ENCODE peak calls at places on chromosomes 5 and 9, in nine cellular contexts. One of them, this sample, is unnamed.

GRCh38 chr5:65812648-65813047 is 90.6 kb downstream of the NLN start:
- DNase-seq in H1: no peak
- DNase-seq in tibial nerve: no peak
- DNase-seq in HepG2: no peak
- DNase-seq in GM12878: no peak
- DNase-seq in stomach: peak; percentile 46
- DNase-seq in A549: no peak
- DNase-seq in K562: peak; percentile 17
- DNase-seq in transverse colon: peak; percentile 75
- DNase-seq in this sample: no peak

GRCh38 chr9:112751059-112751795 is 667 bp downstream of the SNX30 start:
- DNase-seq in H1: peak; percentile 75
- DNase-seq in tibial nerve: no peak
- DNase-seq in HepG2: peak; percentile 78
- DNase-seq in GM12878: no peak
- DNase-seq in stomach: peak; percentile 46
- DNase-seq in A549: peak; percentile 46
- DNase-seq in K562: peak; percentile 52
- DNase-seq in transverse colon: peak; percentile 68
- DNase-seq in this sample: peak; percentile 58

GRCh38 chr9:87080512-87081225 is 133.4 kb upstream of the GAS1 start:
- DNase-seq in H1: no peak
- DNase-seq in tibial nerve: no peak
- DNase-seq in HepG2: no peak
- DNase-seq in GM12878: no peak
- DNase-seq in stomach: no peak
- DNase-seq in A549: peak; percentile 17
- DNase-seq in K562: no peak
- DNase-seq in transverse colon: no peak
- DNase-seq in this sample: no peak

GRCh38 chr5:145350501-145350900 is 484.6 kb downstream of the PRELID2 start:
- DNase-seq in H1: no peak
- DNase-seq in tibial nerve: no peak
- DNase-seq in HepG2: no peak
- DNase-seq in GM12878: no peak
- DNase-seq in stomach: no peak
- DNase-seq in A549: no peak
- DNase-seq in K562: no peak
- DNase-seq in transverse colon: no peak
- DNase-seq in this sample: no peak

GRCh38 chr9:124792976-124793594 is 16.2 kb downstream of the OLFML2A start:
- DNase-seq in H1: no peak
- DNase-seq in tibial nerve: no peak
- DNase-seq in HepG2: no peak
- DNase-seq in GM12878: no peak
- DNase-seq in stomach: no peak
- DNase-seq in A549: no peak
- DNase-seq in K562: no peak
- DNase-seq in transverse colon: no peak
- DNase-seq in this sample: peak; percentile 65

GRCh38 chr5:88116396-88116795 is 152.2 kb downstream of the TMEM161B start:
- DNase-seq in H1: no peak
- DNase-seq in tibial nerve: no peak
- DNase-seq in HepG2: no peak
- DNase-seq in GM12878: no peak
- DNase-seq in stomach: no peak
- DNase-seq in A549: no peak
- DNase-seq in K562: no peak
- DNase-seq in transverse colon: no peak
- DNase-seq in this sample: no peak

GRCh38 chr5:72079288-72079687 is 28.0 kb upstream of the MAP1B start:
- DNase-seq in H1: peak; percentile 58
- DNase-seq in tibial nerve: no peak
- DNase-seq in HepG2: no peak
- DNase-seq in GM12878: no peak
- DNase-seq in stomach: no peak
- DNase-seq in A549: peak; percentile 52
- DNase-seq in K562: peak; percentile 41
- DNase-seq in transverse colon: no peak
- DNase-seq in this sample: no peak

GRCh38 chr5:144703776-144704175 is 533.1 kb downstream of the KCTD16 start:
- DNase-seq in H1: no peak
- DNase-seq in tibial nerve: no peak
- DNase-seq in HepG2: no peak
- DNase-seq in GM12878: no peak
- DNase-seq in stomach: no peak
- DNase-seq in A549: no peak
- DNase-seq in K562: no peak
- DNase-seq in transverse colon: no peak
- DNase-seq in this sample: no peak

GRCh38 chr5:66551920-66552319 is 44.3 kb upstream of the MAST4 start:
- DNase-seq in H1: no peak
- DNase-seq in tibial nerve: no peak
- DNase-seq in HepG2: no peak
- DNase-seq in GM12878: no peak
- DNase-seq in stomach: no peak
- DNase-seq in A549: no peak
- DNase-seq in K562: no peak
- DNase-seq in transverse colon: no peak
- DNase-seq in this sample: no peak

GRCh38 chr9:3371842-3372241 is 154.0 kb downstream of the RFX3 start:
- DNase-seq in H1: no peak
- DNase-seq in tibial nerve: no peak
- DNase-seq in HepG2: no peak
- DNase-seq in GM12878: no peak
- DNase-seq in stomach: no peak
- DNase-seq in A549: no peak
- DNase-seq in K562: no peak
- DNase-seq in transverse colon: no peak
- DNase-seq in this sample: no peak

GRCh38 chr5:67160985-67161384 is 35.6 kb downstream of the CD180 start:
- DNase-seq in H1: no peak
- DNase-seq in tibial nerve: no peak
- DNase-seq in HepG2: no peak
- DNase-seq in GM12878: no peak
- DNase-seq in stomach: no peak
- DNase-seq in A549: peak; percentile 58
- DNase-seq in K562: no peak
- DNase-seq in transverse colon: no peak
- DNase-seq in this sample: no peak

GRCh38 chr9:34984049-34984448 is 5.5 kb upstream of the DNAJB5 start:
- DNase-seq in H1: no peak
- DNase-seq in tibial nerve: no peak
- DNase-seq in HepG2: no peak
- DNase-seq in GM12878: no peak
- DNase-seq in stomach: no peak
- DNase-seq in A549: no peak
- DNase-seq in K562: no peak
- DNase-seq in transverse colon: no peak
- DNase-seq in this sample: no peak

GRCh38 chr9:132559711-132560110 is 22.7 kb upstream of the BARHL1 start:
- DNase-seq in H1: no peak
- DNase-seq in tibial nerve: no peak
- DNase-seq in HepG2: no peak
- DNase-seq in GM12878: no peak
- DNase-seq in stomach: no peak
- DNase-seq in A549: no peak
- DNase-seq in K562: no peak
- DNase-seq in transverse colon: no peak
- DNase-seq in this sample: no peak

GRCh38 chr9:136055715-136056545 is 39.2 kb downstream of the NACC2 start:
- DNase-seq in H1: peak; percentile 53
- DNase-seq in tibial nerve: no peak
- DNase-seq in HepG2: no peak
- DNase-seq in GM12878: no peak
- DNase-seq in stomach: no peak
- DNase-seq in A549: no peak
- DNase-seq in K562: no peak
- DNase-seq in transverse colon: no peak
- DNase-seq in this sample: no peak

GRCh38 chr9:111118256-111118950 is 80.1 kb upstream of the LPAR1 start:
- DNase-seq in H1: no peak
- DNase-seq in tibial nerve: no peak
- DNase-seq in HepG2: no peak
- DNase-seq in GM12878: no peak
- DNase-seq in stomach: no peak
- DNase-seq in A549: no peak
- DNase-seq in K562: no peak
- DNase-seq in transverse colon: no peak
- DNase-seq in this sample: no peak

GRCh38 chr5:178218237-178218636 is 13.9 kb downstream of the HNRNPAB start:
- DNase-seq in H1: no peak
- DNase-seq in tibial nerve: no peak
- DNase-seq in HepG2: no peak
- DNase-seq in GM12878: no peak
- DNase-seq in stomach: no peak
- DNase-seq in A549: no peak
- DNase-seq in K562: no peak
- DNase-seq in transverse colon: no peak
- DNase-seq in this sample: no peak

GRCh38 chr5:1657161-1657741 is 133.5 kb upstream of the LPCAT1 start:
- DNase-seq in H1: no peak
- DNase-seq in tibial nerve: no peak
- DNase-seq in HepG2: no peak
- DNase-seq in GM12878: no peak
- DNase-seq in stomach: no peak
- DNase-seq in A549: no peak
- DNase-seq in K562: no peak
- DNase-seq in transverse colon: no peak
- DNase-seq in this sample: no peak

GRCh38 chr9:122402403-122403268 is 31.8 kb downstream of the PTGS1 start:
- DNase-seq in H1: no peak
- DNase-seq in tibial nerve: no peak
- DNase-seq in HepG2: peak; percentile 27
- DNase-seq in GM12878: no peak
- DNase-seq in stomach: no peak
- DNase-seq in A549: peak; percentile 91
- DNase-seq in K562: peak; percentile 50
- DNase-seq in transverse colon: no peak
- DNase-seq in this sample: no peak

DNA sequence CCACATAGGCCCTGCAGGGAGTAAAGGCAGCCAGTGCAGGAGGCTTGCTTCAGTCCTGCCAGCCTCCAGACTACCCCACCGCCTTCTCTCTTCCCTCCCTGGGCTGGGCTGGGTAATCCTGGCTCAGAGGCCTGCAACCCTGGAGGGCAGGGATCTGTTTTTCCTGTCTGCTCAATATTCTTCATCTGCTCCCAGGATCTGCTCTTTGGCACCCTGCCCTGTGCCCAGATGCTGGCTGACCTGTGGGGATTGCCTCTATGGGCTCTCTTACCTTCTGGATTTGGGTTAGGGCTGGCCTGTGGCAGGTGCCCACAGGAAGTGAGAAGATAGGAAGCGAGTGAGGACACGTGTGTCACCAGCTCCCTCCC is 7.3 kb upstream of the ANGPTL2 start:
- DNase-seq in H1: no peak
- DNase-seq in tibial nerve: no peak
- DNase-seq in HepG2: no peak
- DNase-seq in GM12878: no peak
- DNase-seq in stomach: no peak
- DNase-seq in A549: no peak
- DNase-seq in K562: no peak
- DNase-seq in transverse colon: no peak
- DNase-seq in this sample: peak; percentile 42
- H3K27ac ChIP-seq in H1: no peak overlapping the region
- H3K27ac ChIP-seq in tibial nerve: no peak overlapping the region
- H3K27ac ChIP-seq in HepG2: no peak overlapping the region
- H3K27ac ChIP-seq in GM12878: no peak overlapping the region
- H3K27ac ChIP-seq in stomach: no peak overlapping the region
- H3K27ac ChIP-seq in A549: no peak overlapping the region
- H3K27ac ChIP-seq in K562: no peak overlapping the region
- H3K27ac ChIP-seq in transverse colon: peak overlapping the region; percentile 27
- H3K27ac ChIP-seq in this sample: no peak overlapping the region

DNA sequence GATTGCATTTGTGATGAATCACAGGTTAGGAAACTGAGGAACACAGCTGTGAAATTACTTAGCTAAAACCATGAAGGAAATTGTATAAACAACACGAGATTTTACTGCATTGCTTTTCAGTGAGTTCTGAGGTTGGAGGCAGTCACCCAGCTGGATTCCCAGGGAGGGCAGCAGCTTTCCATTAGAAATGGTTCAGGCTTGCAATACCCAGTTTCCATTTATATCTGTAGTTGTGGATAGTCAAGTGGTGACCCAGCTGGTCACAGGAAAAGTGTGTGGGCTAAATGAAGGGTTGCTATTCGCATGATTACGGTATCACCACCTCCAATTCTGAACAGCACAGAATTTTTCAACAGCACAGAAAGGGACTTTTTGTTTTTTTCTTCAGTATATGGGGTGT is 34.3 kb upstream of the SPATA31D4 start:
- DNase-seq in H1: no peak
- DNase-seq in tibial nerve: no peak
- DNase-seq in HepG2: no peak
- DNase-seq in GM12878: no peak
- DNase-seq in stomach: no peak
- DNase-seq in A549: no peak
- DNase-seq in K562: no peak
- DNase-seq in transverse colon: no peak
- DNase-seq in this sample: no peak
- TF ChIP-seq EP300 in H1: no peak
- TF ChIP-seq EP300 in tibial nerve: no peak
- TF ChIP-seq EP300 in HepG2: no peak
- TF ChIP-seq EP300 in GM12878: no peak
- TF ChIP-seq EP300 in stomach: no peak
- TF ChIP-seq EP300 in A549: no peak
- TF ChIP-seq EP300 in K562: no peak
- TF ChIP-seq EP300 in transverse colon: no peak
- TF ChIP-seq EP300 in this sample: no peak

DNA sequence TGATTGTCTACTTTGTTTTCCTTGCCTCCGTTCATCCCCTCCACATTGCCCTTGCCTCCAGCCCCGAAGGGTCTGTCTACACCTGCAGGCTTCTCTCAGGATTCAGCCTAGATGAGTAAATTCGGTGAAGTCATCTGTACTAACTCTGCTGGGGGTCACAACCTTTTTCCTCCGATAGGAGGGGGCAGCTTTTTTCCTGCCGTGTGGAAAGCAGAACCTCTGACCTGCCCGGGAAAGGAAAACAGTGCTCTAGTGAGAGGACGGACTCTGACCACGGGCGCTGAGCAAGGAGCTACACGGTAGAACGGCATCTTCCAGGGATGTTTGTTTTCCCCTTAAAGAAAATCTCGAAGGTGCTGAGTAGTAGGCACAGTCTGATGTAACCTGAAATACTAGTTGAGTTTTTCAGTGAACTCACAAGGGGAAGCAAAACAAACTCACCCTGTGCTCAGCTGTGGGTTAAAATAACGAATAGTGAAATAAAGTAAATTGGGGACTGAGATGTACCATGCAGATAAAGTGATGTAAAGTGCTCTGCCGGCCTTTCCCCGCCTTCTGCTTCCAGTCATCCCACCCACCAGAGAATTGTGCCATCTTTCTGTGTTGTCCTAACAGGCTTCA is 281.8 kb downstream of the AOPEP start:
- DNase-seq in H1: no peak
- DNase-seq in tibial nerve: no peak
- DNase-seq in HepG2: peak; percentile 86
- DNase-seq in GM12878: no peak
- DNase-seq in stomach: no peak
- DNase-seq in A549: peak; percentile 84
- DNase-seq in K562: no peak
- DNase-seq in transverse colon: peak; percentile 38
- DNase-seq in this sample: no peak
- H3K27ac ChIP-seq in H1: no peak overlapping the region
- H3K27ac ChIP-seq in tibial nerve: peak overlapping the region; percentile 93
- H3K27ac ChIP-seq in HepG2: peak overlapping the region; percentile 95
- H3K27ac ChIP-seq in GM12878: no peak overlapping the region
- H3K27ac ChIP-seq in stomach: peak overlapping the region; percentile 77
- H3K27ac ChIP-seq in A549: peak overlapping the region; percentile 100
- H3K27ac ChIP-seq in K562: no peak overlapping the region
- H3K27ac ChIP-seq in transverse colon: peak overlapping the region; percentile 95
- H3K27ac ChIP-seq in this sample: peak overlapping the region; percentile 68

GRCh38 chr5:156479864-156480263 is 152.9 kb downstream of the SGCD start:
- DNase-seq in H1: no peak
- DNase-seq in tibial nerve: no peak
- DNase-seq in HepG2: no peak
- DNase-seq in GM12878: no peak
- DNase-seq in stomach: no peak
- DNase-seq in A549: peak; percentile 16
- DNase-seq in K562: no peak
- DNase-seq in transverse colon: no peak
- DNase-seq in this sample: no peak
- TF ChIP-seq EP300 in H1: no peak
- TF ChIP-seq EP300 in tibial nerve: no peak
- TF ChIP-seq EP300 in HepG2: no peak
- TF ChIP-seq EP300 in GM12878: no peak
- TF ChIP-seq EP300 in stomach: no peak
- TF ChIP-seq EP300 in A549: no peak
- TF ChIP-seq EP300 in K562: no peak
- TF ChIP-seq EP300 in transverse colon: no peak
- TF ChIP-seq EP300 in this sample: no peak

This sample was measured in ovary.